ENCODE peak calls at places on chromosome 11, in seven cellular contexts. Q is psoas muscle, X is colonic mucosa, U is kidney, P is HL-60, A is fibroblast of lung, N is right lobe of liver. E is an unnamed sample.

GRCh38 chr11:71342951-71343827 is 90.8 kb upstream of the SHANK2 start:
- DNase-seq in Q (peak; percentile 23), X (peak; percentile 55), U (peak; percentile 45), P (no peak), A (peak; percentile 12), N (peak; percentile 40), E (no peak)

GRCh38 chr11:112584674-112585073 is 324.0 kb upstream of the PLET1 start:
- DNase-seq in Q (no peak), X (no peak), U (no peak), P (no peak), A (no peak), N (no peak), E (no peak)

GRCh38 chr11:113952588-113952987 is 22.3 kb upstream of the HTR3A start:
- DNase-seq in Q (no peak), X (no peak), U (no peak), P (peak; percentile 62), A (no peak), N (peak; percentile 27), E (no peak)

GRCh38 chr11:28963189-28963588 is 855.0 kb downstream of the METTL15 start:
- DNase-seq in Q (no peak), X (no peak), U (no peak), P (no peak), A (peak; percentile 20), N (no peak), E (no peak)

GRCh38 chr11:130580372-130580771 is 131.9 kb downstream of the ADAMTS15 start:
- DNase-seq in Q (no peak), X (no peak), U (no peak), P (no peak), A (peak; percentile 44), N (no peak), E (no peak)

GRCh38 chr11:73259406-73260126 is 12.6 kb upstream of the P2RY6 start:
- DNase-seq in Q (no peak), X (no peak), U (no peak), P (no peak), A (no peak), N (no peak), E (no peak)

GRCh38 chr11:48880021-48880441 is 103.7 kb downstream of the TRIM51G start:
- DNase-seq in Q (peak; percentile 4), X (no peak), U (peak; percentile 59), P (no peak), A (no peak), N (no peak), E (no peak)

GRCh38 chr11:65459552-65459951 is 37.0 kb downstream of the NEAT1 start:
- DNase-seq in Q (no peak), X (no peak), U (peak; percentile 46), P (no peak), A (no peak), N (no peak), E (no peak)

GRCh38 chr11:70537576-70538571 is 139.5 kb downstream of the CTTN start:
- DNase-seq in Q (no peak), X (no peak), U (peak; percentile 57), P (no peak), A (no peak), N (peak; percentile 12), E (no peak)

DNA sequence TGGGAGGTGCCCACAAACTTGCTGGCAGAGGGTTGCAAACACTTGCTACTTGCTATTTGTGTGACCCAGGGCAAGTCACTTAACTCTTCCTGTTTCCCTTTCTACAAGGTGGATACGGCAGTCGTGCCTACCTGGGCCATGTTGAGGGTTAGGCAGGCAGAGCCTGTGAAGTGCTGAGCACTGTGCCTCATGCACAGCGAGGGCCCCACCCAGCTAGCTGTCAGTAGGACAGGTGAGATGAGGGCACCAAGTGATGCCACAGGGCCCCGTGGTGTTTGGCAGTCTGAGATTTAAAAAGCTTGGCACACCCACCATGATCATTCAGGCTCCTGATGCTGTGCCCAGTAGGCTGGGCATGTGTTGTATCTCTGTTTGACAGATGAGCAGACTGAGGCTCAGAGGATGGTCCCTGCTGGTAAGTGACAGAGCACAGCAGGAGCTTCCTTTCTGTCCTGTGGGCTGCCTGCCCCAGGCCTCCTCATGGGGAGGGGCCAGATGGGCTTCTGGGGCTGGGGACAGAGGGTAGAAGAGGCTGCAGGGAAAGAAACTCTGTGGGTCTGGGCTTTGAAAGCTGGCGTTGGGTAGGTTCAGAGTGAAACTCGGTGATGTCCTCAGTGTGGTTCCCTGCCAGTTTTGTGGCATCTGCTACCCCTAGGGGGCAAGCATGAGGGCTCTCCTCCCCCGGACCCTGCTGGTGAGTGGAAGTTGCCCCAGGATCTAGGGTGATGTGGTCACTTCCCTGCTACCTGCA is 59.3 kb downstream of the TSPAN18 start:
- DNase-seq in Q (no peak), X (no peak), U (no peak), P (no peak), A (no peak), N (no peak), E (no peak)
- TF ChIP-seq CTCF in Q (no peak), X (no peak), U (peak; percentile 10), P (peak; percentile 27), A (no peak), N (no peak), E (peak; percentile 51)

GRCh38 chr11:46912526-46913150 is 5.7 kb downstream of the LRP4 start:
- DNase-seq in Q (no peak), X (no peak), U (no peak), P (no peak), A (no peak), N (no peak), E (no peak)
- H3K4me3 ChIP-seq in Q (no peak overlapping the region), X (no peak overlapping the region), U (no peak overlapping the region), P (no peak overlapping the region), A (no peak overlapping the region), N (no peak overlapping the region), E (no peak overlapping the region)

GRCh38 chr11:116972692-116973091 is 125.5 kb downstream of the SIK3 start:
- DNase-seq in Q (no peak), X (no peak), U (no peak), P (peak; percentile 29), A (no peak), N (no peak), E (no peak)
- TF ChIP-seq CTCF in Q (no peak), X (no peak), U (no peak), P (no peak), A (no peak), N (no peak), E (no peak)

GRCh38 chr11:1546536-1547466 is 25.3 kb downstream of the DUSP8 start:
- DNase-seq in Q (peak; percentile 55), X (peak; percentile 61), U (peak; percentile 87), P (peak; percentile 10), A (peak; percentile 29), N (peak; percentile 56), E (no peak)

GRCh38 chr11:1544536-1544935 is 27.5 kb downstream of the DUSP8 start:
- DNase-seq in Q (no peak), X (no peak), U (peak; percentile 63), P (no peak), A (no peak), N (peak; percentile 14), E (no peak)

GRCh38 chr11:1545432-1545831 is 26.6 kb downstream of the DUSP8 start:
- DNase-seq in Q (no peak), X (no peak), U (no peak), P (no peak), A (no peak), N (no peak), E (no peak)

GRCh38 chr11:1547467-1548098 is 24.5 kb downstream of the DUSP8 start:
- DNase-seq in Q (no peak), X (no peak), U (no peak), P (no peak), A (no peak), N (no peak), E (no peak)

GRCh38 chr11:1546077-1546535 is 26.0 kb downstream of the DUSP8 start:
- DNase-seq in Q (no peak), X (peak; percentile 77), U (peak; percentile 83), P (no peak), A (no peak), N (no peak), E (no peak)
- H3K4me3 ChIP-seq in Q (no peak overlapping the region), X (peak overlapping the region; percentile 47), U (no peak overlapping the region), P (no peak overlapping the region), A (no peak overlapping the region), N (no peak overlapping the region), E (no peak overlapping the region)

DNA sequence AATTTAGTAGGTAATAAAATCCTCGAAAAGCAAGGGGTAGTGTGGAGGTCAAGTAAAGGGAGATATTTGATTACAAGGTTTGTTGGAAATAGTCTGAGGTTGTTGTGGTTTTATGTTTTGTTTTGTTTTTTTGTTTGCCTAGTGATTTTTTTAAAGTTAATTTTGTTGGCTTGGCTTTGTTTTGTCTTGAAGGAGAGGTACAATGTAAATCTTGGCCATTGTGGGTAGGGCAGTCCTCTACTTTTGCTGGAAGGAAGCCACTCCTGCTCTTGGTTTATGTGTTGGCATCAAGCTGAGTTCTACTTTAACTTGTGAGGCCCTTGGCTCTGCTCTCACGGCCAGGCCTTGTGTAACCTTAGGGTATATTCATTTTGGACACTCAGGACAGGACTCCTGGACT is 3.2 kb downstream of the AMOTL1 start:
- DNase-seq in Q (no peak), X (no peak), U (no peak), P (no peak), A (no peak), N (no peak), E (no peak)
- TF ChIP-seq CTCF in Q (no peak), X (no peak), U (no peak), P (no peak), A (no peak), N (no peak), E (no peak)

DNA sequence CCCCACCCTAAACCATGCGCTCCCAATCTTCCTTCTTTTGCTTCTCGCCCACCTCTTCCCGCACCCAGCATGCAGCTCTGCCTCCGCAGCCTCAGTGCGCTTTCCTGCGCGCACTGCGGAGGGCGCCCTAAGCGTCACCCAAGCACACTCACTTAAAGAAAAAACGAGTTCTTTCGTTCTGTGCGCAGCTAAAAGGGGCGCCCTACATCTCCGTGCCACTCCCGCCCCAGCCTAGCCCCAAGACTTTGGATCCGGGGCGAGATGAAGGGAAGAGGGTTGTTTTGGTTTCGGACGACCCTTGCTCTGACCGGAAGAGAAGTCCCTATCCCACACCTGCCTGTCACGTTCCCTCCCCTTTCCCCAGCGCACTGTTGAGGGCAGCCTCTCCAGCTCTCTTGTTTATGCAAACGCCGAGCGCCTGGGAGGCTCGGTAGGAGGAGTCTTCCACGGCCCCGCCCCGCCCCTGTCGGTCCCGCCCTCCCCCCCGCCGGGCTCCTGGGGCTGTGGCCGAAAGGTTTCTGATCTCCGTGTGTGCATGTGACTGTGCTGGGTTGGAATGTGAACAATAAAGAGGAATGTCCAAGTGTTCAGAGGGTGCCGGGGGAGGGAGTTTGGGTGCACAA is 5.3 kb downstream of the VSIG2 start:
- DNase-seq in Q (peak; percentile 64), X (peak; percentile 95), U (peak; percentile 93), P (peak; percentile 52), A (peak; percentile 76), N (peak; percentile 90), E (peak; percentile 62)
- H3K4me3 ChIP-seq in Q (peak overlapping the region; percentile 71), X (peak overlapping the region; percentile 34), U (peak overlapping the region; percentile 63), P (peak overlapping the region; percentile 59), A (peak overlapping the region; percentile 27), N (peak overlapping the region; percentile 46), E (peak overlapping the region; percentile 91)

E was measured in GM12864.